ENCODE peak calls at places on chromosomes 7 and 10, in five cellular contexts. U is stomach, T is heart left ventricle, F is AG10803, L is uterus. J is an unnamed sample.

GRCh38 chr7:46229409-46229808 is 308.3 kb upstream of the IGFBP3 start:
- DNase-seq in T (no peak), F (peak; percentile 78), L (no peak), U (no peak), J (no peak)

GRCh38 chr7:83520706-83521105 is 128.2 kb downstream of the SEMA3E start:
- DNase-seq in T (no peak), F (no peak), L (no peak), U (no peak), J (no peak)

GRCh38 chr7:127920787-127921438 is 110.3 kb downstream of the LRRC4 start:
- DNase-seq in U (no peak), F (peak; percentile 65), L (no peak), T (no peak), J (no peak)

GRCh38 chr7:28573751-28574295 is 161.5 kb downstream of the CREB5 start:
- DNase-seq in T (no peak), L (no peak), U (no peak), F (no peak), J (no peak)

GRCh38 chr7:151110941-151111645 is 24.8 kb downstream of the AGAP3 start:
- DNase-seq in U (peak; percentile 86), L (peak; percentile 81), F (peak; percentile 66), T (peak; percentile 84), J (peak; percentile 69)

GRCh38 chr7:30658471-30659074 is 23.7 kb downstream of the CRHR2 start:
- DNase-seq in T (no peak), U (no peak), F (no peak), L (no peak), J (no peak)

GRCh38 chr10:69739561-69739960 is 62.1 kb upstream of the COL13A1 start:
- DNase-seq in F (no peak), U (no peak), L (no peak), T (no peak), J (no peak)

GRCh38 chr7:39952378-39952777 is 2.3 kb downstream of the CDK13 start:
- DNase-seq in F (peak; percentile 78), U (no peak), T (no peak), L (no peak), J (no peak)

GRCh38 chr7:15669443-15669842 is 17.0 kb downstream of the MEOX2 start:
- DNase-seq in T (no peak), U (no peak), L (no peak), F (no peak), J (no peak)

GRCh38 chr7:99141756-99142726 is 1.9 kb downstream of the SMURF1 start:
- DNase-seq in U (peak; percentile 72), F (peak; percentile 88), L (peak; percentile 75), T (peak; percentile 59), J (peak; percentile 37)

GRCh38 chr7:134513169-134513752 is 14.1 kb upstream of the AKR1B10 start:
- DNase-seq in L (no peak), F (peak; percentile 52), U (peak; percentile 56), T (peak; percentile 39), J (no peak)

GRCh38 chr10:74262856-74263255 is 111.8 kb downstream of the ADK start:
- DNase-seq in F (peak; percentile 11), L (no peak), U (no peak), T (no peak), J (no peak)

GRCh38 chr10:133278577-133279265 is 2.1 kb upstream of the ADAM8 start:
- DNase-seq in T (no peak), F (peak; percentile 47), L (no peak), U (peak; percentile 82), J (peak; percentile 85)

DNA sequence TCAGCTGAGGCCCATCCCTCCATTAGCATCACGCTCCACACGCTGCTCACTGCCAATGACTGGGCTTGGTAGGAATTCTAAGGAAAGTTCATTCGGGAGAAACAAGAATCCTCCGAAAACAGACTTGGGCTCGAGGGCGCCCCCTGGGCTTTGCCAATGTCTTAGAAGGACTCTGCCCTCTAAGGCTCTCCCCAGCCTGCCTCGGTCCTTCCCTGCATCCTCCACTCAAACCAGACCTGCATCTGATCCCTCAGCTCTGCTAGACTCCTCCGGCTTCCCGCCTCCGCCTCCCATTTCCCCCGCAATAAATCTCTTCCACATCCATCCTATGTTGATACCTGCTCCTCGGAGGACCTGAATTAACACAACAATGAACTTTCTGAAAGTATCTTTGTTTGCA is 177.6 kb downstream of the PLPP4 start:
- DNase-seq in F (no peak), T (no peak), U (no peak), L (no peak), J (no peak)
- TF ChIP-seq CTCF in F (no peak), T (no peak), U (no peak), L (no peak), J (no peak)

GRCh38 chr10:32893431-32893830 is 64.6 kb downstream of the ITGB1 start:
- DNase-seq in T (no peak), L (no peak), U (no peak), F (no peak), J (no peak)
- TF ChIP-seq CTCF in T (no peak), L (no peak), U (no peak), F (peak; percentile 21), J (no peak)

DNA sequence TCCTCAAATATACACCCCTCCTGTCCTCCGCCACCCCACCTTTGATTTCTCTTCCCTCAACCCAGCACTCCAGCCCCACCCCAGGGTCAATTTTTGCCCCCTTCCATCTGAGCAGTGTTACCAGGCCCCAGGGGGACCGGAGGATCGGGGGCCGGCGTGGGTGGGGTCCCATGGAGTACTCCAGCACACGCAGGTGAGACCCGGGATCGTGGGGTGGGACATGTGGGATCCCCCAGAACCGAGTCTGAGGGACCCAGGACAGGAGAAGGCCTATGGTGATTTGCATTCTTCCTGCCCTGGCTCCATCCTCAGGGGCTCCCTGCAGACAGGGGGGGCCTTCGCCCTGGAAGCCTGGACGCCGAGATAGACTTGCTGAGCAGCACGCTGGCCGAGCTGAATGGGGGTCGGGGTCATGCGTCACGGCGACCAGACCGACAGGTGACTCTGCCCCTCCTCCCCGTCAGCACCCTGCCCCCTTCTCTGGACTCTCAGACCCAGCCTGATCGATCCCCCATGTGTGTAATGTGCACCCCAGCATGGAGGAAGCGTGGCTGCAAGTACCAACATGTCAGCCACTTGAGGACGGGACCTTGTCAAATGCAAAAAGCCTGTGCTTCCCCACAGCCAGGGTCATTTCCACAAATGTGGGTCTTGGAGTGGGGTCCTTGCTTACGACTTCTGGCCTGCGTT is 754 bp downstream of the TRIP6 start:
- DNase-seq in T (no peak), F (no peak), L (no peak), U (no peak), J (no peak)
- TF ChIP-seq CTCF in T (no peak), F (no peak), L (no peak), U (no peak), J (no peak)

GRCh38 chr7:157467496-157468212 is 130.8 kb downstream of the DNAJB6 start:
- DNase-seq in F (no peak), T (no peak), U (peak; percentile 17), L (no peak), J (no peak)
- TF ChIP-seq CTCF in F (no peak), T (no peak), U (no peak), L (no peak), J (no peak)

GRCh38 chr7:132577206-132578049 is 1.2 kb upstream of the PLXNA4 start:
- DNase-seq in F (peak; percentile 73), T (peak; percentile 88), L (peak; percentile 82), U (peak; percentile 40), J (no peak)
- TF ChIP-seq CTCF in F (no peak), T (peak; percentile 55), L (no peak), U (no peak), J (no peak)

GRCh38 chr10:77251297-77252013 is 386.2 kb downstream of the KCNMA1 start:
- DNase-seq in F (peak; percentile 40), L (no peak), U (peak; percentile 34), T (no peak), J (no peak)
- TF ChIP-seq CTCF in F (peak; percentile 68), L (no peak), U (no peak), T (peak; percentile 27), J (peak; percentile 77)

DNA sequence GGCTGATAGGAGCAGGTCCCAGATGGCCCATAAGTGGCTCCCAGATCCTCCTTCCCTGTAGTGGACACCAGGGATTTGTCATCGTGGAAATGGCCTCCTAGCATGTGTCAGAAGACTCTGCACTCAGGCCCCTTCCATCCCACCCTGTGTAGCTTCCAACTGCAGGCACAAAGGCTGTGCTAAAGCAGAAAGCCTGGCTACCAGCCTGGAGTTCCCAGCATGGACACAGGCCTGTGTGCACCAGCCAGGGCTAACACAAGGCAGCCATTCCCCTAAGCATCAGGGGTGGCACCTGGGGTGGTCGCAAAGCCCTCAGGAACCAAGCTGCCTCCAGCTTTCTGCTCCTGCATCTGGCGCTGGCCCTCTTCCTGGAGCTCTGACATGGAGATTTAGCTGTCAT is 4.5 kb upstream of the CAMK2B start:
- DNase-seq in F (no peak), L (no peak), U (peak; percentile 9), T (no peak), J (no peak)
- TF ChIP-seq CTCF in F (no peak), L (no peak), U (no peak), T (no peak), J (no peak)

DNA sequence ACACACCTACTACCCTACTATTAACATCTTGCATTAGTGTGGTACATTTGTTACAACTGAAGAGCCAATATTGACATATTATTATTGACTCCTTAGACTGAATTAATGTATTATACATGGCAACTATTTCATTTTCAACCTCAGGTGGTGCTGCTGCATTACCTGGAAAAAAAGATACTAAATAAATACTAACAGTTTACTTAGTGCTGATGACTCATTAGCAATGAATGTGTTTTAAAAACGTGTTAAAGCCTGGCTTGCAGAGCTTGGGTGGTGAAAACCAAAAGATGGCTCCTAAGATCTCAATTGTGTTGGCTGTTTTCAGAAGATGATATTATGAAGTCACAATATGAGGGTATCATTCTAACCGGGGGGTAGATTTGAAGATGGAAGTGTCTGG is 34.8 kb downstream of the CFAP43 start:
- DNase-seq in U (no peak), F (no peak), L (no peak), T (no peak), J (no peak)
- TF ChIP-seq CTCF in U (no peak), F (no peak), L (no peak), T (no peak), J (no peak)

GRCh38 chr10:81179805-81180452 is 642.2 kb downstream of the SH2D4B start:
- DNase-seq in F (no peak), U (no peak), T (no peak), L (no peak), J (no peak)
- TF ChIP-seq CTCF in F (no peak), U (no peak), T (peak; percentile 8), L (no peak), J (no peak)

GRCh38 chr7:12111461-12112405 is 99.4 kb upstream of the TMEM106B start:
- DNase-seq in F (peak; percentile 1), U (no peak), L (peak; percentile 39), T (peak; percentile 10), J (no peak)
- TF ChIP-seq CTCF in F (no peak), U (no peak), L (no peak), T (no peak), J (no peak)

J was measured in natural killer cell.